ENCODE peak calls at places on chromosomes 2 and 18, in eight cellular contexts. One of them, this sample, is unnamed.

GRCh38 chr2:239348563-239349447 is 52.0 kb downstream of the HDAC4 start:
- DNase-seq in A549: no peak
- DNase-seq in aorta: no peak
- DNase-seq in GM12878: no peak
- DNase-seq in RWPE1: no peak
- DNase-seq in thoracic aorta: no peak
- DNase-seq in AG04450: no peak
- DNase-seq in cardiac muscle cell: no peak
- DNase-seq in this sample: no peak

GRCh38 chr2:177153805-177154204 is 58.8 kb upstream of the HNRNPA3 start:
- DNase-seq in A549: no peak
- DNase-seq in cardiac muscle cell: no peak
- DNase-seq in aorta: no peak
- DNase-seq in GM12878: no peak
- DNase-seq in AG04450: no peak
- DNase-seq in RWPE1: no peak
- DNase-seq in thoracic aorta: no peak
- DNase-seq in this sample: no peak

GRCh38 chr2:192123847-192124246 is 70.9 kb downstream of the TMEFF2 start:
- DNase-seq in GM12878: no peak
- DNase-seq in AG04450: no peak
- DNase-seq in cardiac muscle cell: no peak
- DNase-seq in aorta: no peak
- DNase-seq in RWPE1: no peak
- DNase-seq in A549: no peak
- DNase-seq in thoracic aorta: no peak
- DNase-seq in this sample: no peak

GRCh38 chr2:150607471-150607870 is 120.0 kb upstream of the RND3 start:
- DNase-seq in A549: no peak
- DNase-seq in thoracic aorta: no peak
- DNase-seq in AG04450: no peak
- DNase-seq in cardiac muscle cell: no peak
- DNase-seq in GM12878: no peak
- DNase-seq in aorta: no peak
- DNase-seq in RWPE1: no peak
- DNase-seq in this sample: no peak

GRCh38 chr2:186919272-186919671 is 70.3 kb upstream of the ZSWIM2 start:
- DNase-seq in thoracic aorta: no peak
- DNase-seq in aorta: no peak
- DNase-seq in AG04450: peak
- DNase-seq in GM12878: no peak
- DNase-seq in cardiac muscle cell: no peak
- DNase-seq in RWPE1: peak
- DNase-seq in A549: no peak
- DNase-seq in this sample: no peak

GRCh38 chr2:54770676-54771075 is 47.2 kb downstream of the EML6 start:
- DNase-seq in thoracic aorta: no peak
- DNase-seq in GM12878: no peak
- DNase-seq in AG04450: no peak
- DNase-seq in aorta: no peak
- DNase-seq in A549: no peak
- DNase-seq in cardiac muscle cell: no peak
- DNase-seq in RWPE1: no peak
- DNase-seq in this sample: no peak

GRCh38 chr2:212197776-212198175 is 340.8 kb downstream of the ERBB4 start:
- DNase-seq in aorta: no peak
- DNase-seq in AG04450: no peak
- DNase-seq in GM12878: no peak
- DNase-seq in cardiac muscle cell: no peak
- DNase-seq in thoracic aorta: no peak
- DNase-seq in RWPE1: no peak
- DNase-seq in A549: no peak
- DNase-seq in this sample: no peak

GRCh38 chr18:44807766-44808165 is 127.1 kb downstream of the SETBP1 start:
- DNase-seq in AG04450: no peak
- DNase-seq in aorta: no peak
- DNase-seq in RWPE1: no peak
- DNase-seq in thoracic aorta: no peak
- DNase-seq in cardiac muscle cell: no peak
- DNase-seq in GM12878: no peak
- DNase-seq in A549: no peak
- DNase-seq in this sample: no peak

GRCh38 chr18:50128506-50129271 is 66.3 kb downstream of the MYO5B start:
- DNase-seq in aorta: no peak
- DNase-seq in RWPE1: no peak
- DNase-seq in GM12878: no peak
- DNase-seq in cardiac muscle cell: peak
- DNase-seq in A549: no peak
- DNase-seq in AG04450: no peak
- DNase-seq in thoracic aorta: no peak
- DNase-seq in this sample: no peak

GRCh38 chr2:62991605-62992004 is 59.0 kb upstream of the OTX1 start:
- DNase-seq in RWPE1: no peak
- DNase-seq in A549: no peak
- DNase-seq in thoracic aorta: no peak
- DNase-seq in GM12878: no peak
- DNase-seq in aorta: no peak
- DNase-seq in cardiac muscle cell: no peak
- DNase-seq in AG04450: no peak
- DNase-seq in this sample: no peak

GRCh38 chr2:156901373-156902031 is 356.0 kb upstream of the GALNT5 start:
- DNase-seq in cardiac muscle cell: no peak
- DNase-seq in A549: no peak
- DNase-seq in AG04450: no peak
- DNase-seq in RWPE1: no peak
- DNase-seq in aorta: no peak
- DNase-seq in GM12878: no peak
- DNase-seq in thoracic aorta: no peak
- DNase-seq in this sample: no peak

GRCh38 chr2:31469648-31470047 is 55.1 kb upstream of the XDH start:
- DNase-seq in A549: no peak
- DNase-seq in AG04450: no peak
- DNase-seq in GM12878: no peak
- DNase-seq in aorta: no peak
- DNase-seq in thoracic aorta: no peak
- DNase-seq in RWPE1: no peak
- DNase-seq in cardiac muscle cell: no peak
- DNase-seq in this sample: no peak

GRCh38 chr18:66317243-66318090 is 286.4 kb downstream of the CDH19 start:
- DNase-seq in aorta: no peak
- DNase-seq in GM12878: no peak
- DNase-seq in RWPE1: no peak
- DNase-seq in A549: no peak
- DNase-seq in cardiac muscle cell: no peak
- DNase-seq in AG04450: no peak
- DNase-seq in thoracic aorta: no peak
- DNase-seq in this sample: no peak
- H3K27ac ChIP-seq in aorta: no peak
- H3K27ac ChIP-seq in GM12878: no peak
- H3K27ac ChIP-seq in RWPE1: no peak
- H3K27ac ChIP-seq in A549: no peak
- H3K27ac ChIP-seq in cardiac muscle cell: no peak
- H3K27ac ChIP-seq in AG04450: no peak
- H3K27ac ChIP-seq in thoracic aorta: no peak
- H3K27ac ChIP-seq in this sample: no peak

DNA sequence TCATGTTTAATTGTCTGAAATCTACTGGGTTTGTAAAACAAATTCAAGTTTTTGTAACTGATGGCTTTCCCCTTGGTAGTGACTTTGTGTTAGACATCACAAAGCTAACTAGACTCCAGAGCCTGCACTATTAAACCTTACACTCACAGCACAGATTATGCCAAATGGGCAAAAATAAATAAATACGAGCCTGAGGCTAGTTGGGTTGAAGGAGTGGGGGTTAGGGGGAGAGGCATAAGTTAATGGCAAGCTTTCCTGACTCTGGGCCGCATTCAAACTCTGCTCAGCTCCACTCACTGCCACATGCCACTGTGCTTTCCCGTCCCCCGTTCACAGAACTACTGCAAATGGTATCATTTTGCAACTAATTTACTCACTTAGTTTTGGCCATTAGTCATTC is 1079.9 kb upstream of the PIK3C3 start:
- DNase-seq in AG04450: no peak
- DNase-seq in aorta: no peak
- DNase-seq in GM12878: no peak
- DNase-seq in RWPE1: no peak
- DNase-seq in thoracic aorta: no peak
- DNase-seq in A549: no peak
- DNase-seq in cardiac muscle cell: no peak
- DNase-seq in this sample: no peak
- H3K27ac ChIP-seq in AG04450: no peak
- H3K27ac ChIP-seq in aorta: no peak
- H3K27ac ChIP-seq in GM12878: no peak
- H3K27ac ChIP-seq in RWPE1: no peak
- H3K27ac ChIP-seq in thoracic aorta: no peak
- H3K27ac ChIP-seq in A549: no peak
- H3K27ac ChIP-seq in cardiac muscle cell: no peak
- H3K27ac ChIP-seq in this sample: no peak

DNA sequence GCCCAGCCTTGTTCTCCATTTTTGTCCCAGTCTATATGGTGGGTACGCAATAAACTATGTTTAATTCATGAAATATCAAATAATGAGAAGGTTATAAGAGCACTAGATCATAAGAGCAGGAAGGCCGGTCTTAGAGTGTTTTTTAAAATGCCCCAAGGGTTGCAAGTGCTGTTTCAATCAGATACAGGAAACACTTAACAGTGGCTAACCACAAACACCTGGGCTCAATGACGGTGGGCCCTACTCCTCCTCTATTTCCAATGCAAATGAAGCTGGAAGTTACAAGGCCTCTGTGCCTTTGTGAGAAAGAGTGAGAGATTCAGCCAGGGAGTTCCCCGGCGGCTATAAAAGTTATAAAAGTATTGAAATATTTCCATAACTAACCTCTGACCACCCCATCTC is 18.9 kb upstream of the WDR33 start:
- DNase-seq in aorta: no peak
- DNase-seq in thoracic aorta: no peak
- DNase-seq in A549: no peak
- DNase-seq in RWPE1: no peak
- DNase-seq in cardiac muscle cell: no peak
- DNase-seq in AG04450: no peak
- DNase-seq in GM12878: peak
- DNase-seq in this sample: peak
- H3K27ac ChIP-seq in aorta: no peak
- H3K27ac ChIP-seq in thoracic aorta: no peak
- H3K27ac ChIP-seq in A549: no peak
- H3K27ac ChIP-seq in RWPE1: no peak
- H3K27ac ChIP-seq in cardiac muscle cell: no peak
- H3K27ac ChIP-seq in AG04450: no peak
- H3K27ac ChIP-seq in GM12878: peak
- H3K27ac ChIP-seq in this sample: no peak

GRCh38 chr2:222545821-222546540 is 109.9 kb downstream of the FARSB start:
- DNase-seq in GM12878: no peak
- DNase-seq in AG04450: no peak
- DNase-seq in aorta: no peak
- DNase-seq in cardiac muscle cell: no peak
- DNase-seq in RWPE1: no peak
- DNase-seq in A549: no peak
- DNase-seq in thoracic aorta: no peak
- DNase-seq in this sample: no peak
- H3K27ac ChIP-seq in GM12878: no peak
- H3K27ac ChIP-seq in AG04450: no peak
- H3K27ac ChIP-seq in aorta: no peak
- H3K27ac ChIP-seq in cardiac muscle cell: no peak
- H3K27ac ChIP-seq in RWPE1: no peak
- H3K27ac ChIP-seq in A549: no peak
- H3K27ac ChIP-seq in thoracic aorta: no peak
- H3K27ac ChIP-seq in this sample: no peak

GRCh38 chr2:66446178-66446860 is 11.4 kb downstream of the MEIS1 start:
- DNase-seq in RWPE1: no peak
- DNase-seq in aorta: peak
- DNase-seq in GM12878: no peak
- DNase-seq in AG04450: no peak
- DNase-seq in A549: no peak
- DNase-seq in cardiac muscle cell: peak
- DNase-seq in thoracic aorta: no peak
- DNase-seq in this sample: no peak
- H3K27ac ChIP-seq in RWPE1: no peak
- H3K27ac ChIP-seq in aorta: peak
- H3K27ac ChIP-seq in GM12878: no peak
- H3K27ac ChIP-seq in AG04450: peak
- H3K27ac ChIP-seq in A549: no peak
- H3K27ac ChIP-seq in cardiac muscle cell: peak
- H3K27ac ChIP-seq in thoracic aorta: peak
- H3K27ac ChIP-seq in this sample: peak

DNA sequence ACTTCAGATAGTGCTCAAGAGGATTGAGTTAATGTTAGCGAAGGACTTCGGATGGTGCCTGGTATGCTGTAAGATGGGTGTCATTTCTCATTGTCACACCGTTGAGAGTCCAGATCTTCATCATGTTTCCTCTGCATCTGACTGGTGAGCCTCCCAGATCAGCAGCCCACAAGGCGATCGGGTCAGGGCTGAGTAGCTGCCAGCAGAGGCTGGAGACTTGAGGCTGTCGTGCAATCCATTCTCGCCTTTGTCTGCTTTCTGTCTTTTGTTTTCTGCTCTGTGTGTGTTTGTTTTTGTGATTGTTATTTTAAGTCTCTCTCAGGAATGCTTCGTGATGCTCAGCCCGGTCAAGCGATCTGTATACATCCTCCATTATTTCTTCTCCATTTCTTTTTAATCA is 95.8 kb downstream of the TGOLN2 start:
- DNase-seq in RWPE1: no peak
- DNase-seq in aorta: no peak
- DNase-seq in GM12878: no peak
- DNase-seq in thoracic aorta: no peak
- DNase-seq in A549: no peak
- DNase-seq in AG04450: no peak
- DNase-seq in cardiac muscle cell: no peak
- DNase-seq in this sample: no peak
- H3K27ac ChIP-seq in RWPE1: no peak
- H3K27ac ChIP-seq in aorta: no peak
- H3K27ac ChIP-seq in GM12878: no peak
- H3K27ac ChIP-seq in thoracic aorta: no peak
- H3K27ac ChIP-seq in A549: no peak
- H3K27ac ChIP-seq in AG04450: no peak
- H3K27ac ChIP-seq in cardiac muscle cell: no peak
- H3K27ac ChIP-seq in this sample: no peak

DNA sequence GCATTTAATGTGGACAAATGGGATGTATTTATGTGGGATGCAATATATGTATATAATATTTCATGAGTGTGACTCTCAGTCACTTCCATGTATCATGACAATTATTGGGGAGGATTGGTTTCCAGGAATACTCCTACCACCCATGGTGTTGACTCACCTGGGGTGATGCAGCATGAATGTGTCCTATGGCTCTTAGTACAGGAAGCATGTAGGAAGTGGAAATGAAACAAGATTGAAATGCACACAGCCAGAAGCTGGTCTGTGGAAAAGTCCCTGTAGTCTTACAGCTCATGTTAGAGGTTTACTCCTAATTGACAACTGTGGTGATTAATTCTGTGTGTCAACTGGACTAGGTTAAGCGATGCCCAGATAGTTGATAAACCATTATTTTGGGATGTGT is 89.3 kb upstream of the HAAO start:
- DNase-seq in cardiac muscle cell: no peak
- DNase-seq in GM12878: no peak
- DNase-seq in RWPE1: peak
- DNase-seq in aorta: no peak
- DNase-seq in thoracic aorta: no peak
- DNase-seq in AG04450: no peak
- DNase-seq in A549: no peak
- DNase-seq in this sample: no peak
- H3K27ac ChIP-seq in cardiac muscle cell: no peak
- H3K27ac ChIP-seq in GM12878: no peak
- H3K27ac ChIP-seq in RWPE1: no peak
- H3K27ac ChIP-seq in aorta: no peak
- H3K27ac ChIP-seq in thoracic aorta: no peak
- H3K27ac ChIP-seq in AG04450: no peak
- H3K27ac ChIP-seq in A549: no peak
- H3K27ac ChIP-seq in this sample: no peak

This sample was measured in lung.